ENCODE peak calls at places on chromosomes 3 and 15, in six cellular contexts. A, V, E, S, W and K are unnamed samples.
A peak's percentile ranks its signal among the peaks of the same experiment; 100 is the strongest.

GRCh38 chr15:69025320-69025719 is 10.8 kb downstream of the NOX5 start:
- DNase-seq in A (no peak), V (no peak), E (no peak), S (no peak), W (no peak), K (no peak)

GRCh38 chr3:125024817-125025216 is 31.0 kb downstream of the HEG1 start:
- DNase-seq in A (no peak), V (no peak), E (no peak), S (no peak), W (no peak), K (no peak)

GRCh38 chr3:123883656-123884257 is 375 bp downstream of the MYLK start:
- DNase-seq in A (no peak), V (no peak), E (peak; percentile 28), S (peak; percentile 86), W (no peak), K (peak; percentile 54)

GRCh38 chr3:126291537-126291936 is 65.7 kb downstream of the KLF15 start:
- DNase-seq in A (no peak), V (no peak), E (no peak), S (no peak), W (no peak), K (no peak)

GRCh38 chr3:80675790-80676189 is 908.0 kb upstream of the ROBO1 start:
- DNase-seq in A (no peak), V (no peak), E (no peak), S (no peak), W (no peak), K (no peak)

GRCh38 chr3:14652-15051 is 181.9 kb upstream of the CHL1 start:
- DNase-seq in A (no peak), V (no peak), E (no peak), S (no peak), W (no peak), K (no peak)

GRCh38 chr3:31011383-31011782 is 116.9 kb upstream of the GADL1 start:
- DNase-seq in A (peak; percentile 81), V (no peak), E (no peak), S (no peak), W (no peak), K (no peak)

GRCh38 chr3:6108957-6109356 is 752.0 kb upstream of the GRM7 start:
- DNase-seq in A (no peak), V (no peak), E (no peak), S (no peak), W (no peak), K (no peak)

GRCh38 chr3:124137264-124137663 is 145.3 kb upstream of the ROPN1 start:
- DNase-seq in A (no peak), V (no peak), E (no peak), S (no peak), W (no peak), K (no peak)

GRCh38 chr3:70431906-70432305 is 119.5 kb upstream of the MDFIC2 start:
- DNase-seq in A (no peak), V (no peak), E (no peak), S (no peak), W (no peak), K (no peak)

GRCh38 chr3:64351713-64352595 is 126.7 kb upstream of the PRICKLE2 start:
- DNase-seq in A (no peak), V (no peak), E (no peak), S (no peak), W (no peak), K (no peak)

GRCh38 chr3:126540342-126540849 is 16.4 kb downstream of the CHST13 start:
- DNase-seq in A (no peak), V (no peak), E (peak; percentile 19), S (peak; percentile 85), W (no peak), K (peak; percentile 18)

GRCh38 chr3:61864886-61865285 is 303.5 kb downstream of the PTPRG start:
- DNase-seq in A (no peak), V (no peak), E (no peak), S (no peak), W (no peak), K (no peak)

GRCh38 chr3:27253831-27254230 is 115.4 kb downstream of the NEK10 start:
- DNase-seq in A (no peak), V (peak; percentile 11), E (no peak), S (peak; percentile 55), W (no peak), K (peak; percentile 50)

GRCh38 chr15:100667405-100668320 is 65.3 kb downstream of the ASB7 start:
- DNase-seq in A (no peak), V (no peak), E (no peak), S (no peak), W (no peak), K (no peak)

GRCh38 chr3:28188686-28189085 is 52.7 kb upstream of the CMC1 start:
- DNase-seq in A (no peak), V (no peak), E (no peak), S (no peak), W (no peak), K (no peak)

GRCh38 chr3:13850161-13850945 is 29.5 kb downstream of the WNT7A start:
- DNase-seq in A (no peak), V (no peak), E (no peak), S (peak; percentile 47), W (no peak), K (no peak)

GRCh38 chr3:76063019-76063418 is 277.7 kb upstream of the ZNF717 start:
- DNase-seq in A (no peak), V (no peak), E (no peak), S (no peak), W (no peak), K (no peak)

GRCh38 chr15:79930509-79930908 is 33.7 kb upstream of the MTHFS start:
- DNase-seq in A (no peak), V (no peak), E (no peak), S (no peak), W (no peak), K (no peak)

GRCh38 chr3:195893121-195893449 is 15.3 kb downstream of the TNK2 start:
- DNase-seq in A (no peak), V (no peak), E (no peak), S (peak; percentile 89), W (no peak), K (no peak)

GRCh38 chr15:61157933-61158332 is 71.2 kb downstream of the RORA start:
- DNase-seq in A (no peak), V (no peak), E (no peak), S (no peak), W (no peak), K (no peak)

GRCh38 chr3:139948898-139949297 is 13.9 kb downstream of the CLSTN2 start:
- DNase-seq in A (no peak), V (no peak), E (no peak), S (no peak), W (no peak), K (no peak)

GRCh38 chr15:80456517-80457497 is 52.6 kb downstream of the ARNT2 start:
- DNase-seq in A (no peak), V (no peak), E (no peak), S (no peak), W (no peak), K (no peak)

GRCh38 chr15:64991536-64992135 is 1.9 kb upstream of the SPG21 start:
- DNase-seq in A (no peak), V (no peak), E (no peak), S (no peak), W (no peak), K (no peak)

GRCh38 chr3:141458937-141459510 is 27.8 kb upstream of the RASA2 start:
- DNase-seq in A (no peak), V (no peak), E (no peak), S (no peak), W (no peak), K (no peak)